ENCODE peak calls at places on chromosomes 5 and 9, in nine cellular contexts. L is fibroblast of lung; Q is breast epithelium; J is brain microvascular endothelial cell; I is ascending aorta; Z is stomach; A is CD4-positive, alpha-beta T cell; Y is heart right ventricle; R is HCT116. M is an unnamed sample.

GRCh38 chr9:99103054-99103453 is 1.9 kb upstream of the TGFBR1 start:
- DNase-seq in R (no peak), Y (no peak), Z (no peak), A (no peak), I (no peak), L (no peak), J (no peak), Q (no peak), M (no peak)

GRCh38 chr9:121771851-121772599 is 120.6 kb downstream of the DAB2IP start:
- DNase-seq in Y (no peak), R (no peak), L (no peak), Z (no peak), Q (no peak), J (no peak), A (no peak), I (peak; percentile 13), M (no peak)

GRCh38 chr5:154159343-154159742 is 31.2 kb upstream of the GALNT10 start:
- DNase-seq in Y (no peak), R (no peak), I (no peak), L (peak; percentile 8), Z (no peak), J (peak; percentile 19), Q (no peak), A (no peak), M (no peak)

GRCh38 chr5:7218146-7218545 is 177.8 kb upstream of the ADCY2 start:
- DNase-seq in R (no peak), I (no peak), A (no peak), L (no peak), Y (no peak), Q (no peak), J (no peak), Z (no peak), M (no peak)

GRCh38 chr5:35430381-35431162 is 187.1 kb upstream of the SPEF2 start:
- DNase-seq in L (no peak), J (no peak), A (no peak), Q (no peak), Z (no peak), R (no peak), Y (no peak), I (no peak), M (peak; percentile 13)

GRCh38 chr5:116482394-116482793 is 92.2 kb downstream of the SEMA6A start:
- DNase-seq in A (no peak), J (peak; percentile 53), L (peak; percentile 56), Y (no peak), Q (no peak), Z (no peak), R (no peak), I (no peak), M (no peak)

GRCh38 chr9:85610074-85610855 is 131.5 kb downstream of the AGTPBP1 start:
- DNase-seq in Y (no peak), R (peak; percentile 51), J (peak; percentile 48), I (no peak), Q (no peak), L (peak; percentile 89), Z (no peak), A (no peak), M (peak; percentile 27)

GRCh38 chr5:154543380-154543779 is 65.4 kb upstream of the HAND1 start:
- DNase-seq in R (no peak), Z (no peak), L (peak; percentile 10), J (peak; percentile 25), Q (no peak), A (no peak), I (no peak), Y (no peak), M (no peak)

GRCh38 chr9:93167838-93168237 is 16.1 kb upstream of the WNK2 start:
- DNase-seq in J (no peak), I (no peak), Q (no peak), A (no peak), R (no peak), Y (no peak), Z (no peak), L (no peak), M (no peak)

GRCh38 chr9:90129446-90129845 is 513.2 kb downstream of the DIRAS2 start:
- DNase-seq in I (no peak), Z (no peak), J (no peak), R (no peak), L (no peak), Q (no peak), A (no peak), Y (no peak), M (no peak)

GRCh38 chr5:172765766-172766286 is 5.2 kb downstream of the DUSP1 start:
- DNase-seq in R (no peak), L (peak; percentile 91), Q (no peak), A (no peak), J (peak; percentile 95), Z (no peak), I (no peak), Y (no peak), M (peak; percentile 46)

GRCh38 chr9:16121593-16121992 is 568.8 kb downstream of the CCDC171 start:
- DNase-seq in I (no peak), A (no peak), J (peak; percentile 62), Y (no peak), L (no peak), R (no peak), Q (no peak), Z (no peak), M (no peak)

DNA sequence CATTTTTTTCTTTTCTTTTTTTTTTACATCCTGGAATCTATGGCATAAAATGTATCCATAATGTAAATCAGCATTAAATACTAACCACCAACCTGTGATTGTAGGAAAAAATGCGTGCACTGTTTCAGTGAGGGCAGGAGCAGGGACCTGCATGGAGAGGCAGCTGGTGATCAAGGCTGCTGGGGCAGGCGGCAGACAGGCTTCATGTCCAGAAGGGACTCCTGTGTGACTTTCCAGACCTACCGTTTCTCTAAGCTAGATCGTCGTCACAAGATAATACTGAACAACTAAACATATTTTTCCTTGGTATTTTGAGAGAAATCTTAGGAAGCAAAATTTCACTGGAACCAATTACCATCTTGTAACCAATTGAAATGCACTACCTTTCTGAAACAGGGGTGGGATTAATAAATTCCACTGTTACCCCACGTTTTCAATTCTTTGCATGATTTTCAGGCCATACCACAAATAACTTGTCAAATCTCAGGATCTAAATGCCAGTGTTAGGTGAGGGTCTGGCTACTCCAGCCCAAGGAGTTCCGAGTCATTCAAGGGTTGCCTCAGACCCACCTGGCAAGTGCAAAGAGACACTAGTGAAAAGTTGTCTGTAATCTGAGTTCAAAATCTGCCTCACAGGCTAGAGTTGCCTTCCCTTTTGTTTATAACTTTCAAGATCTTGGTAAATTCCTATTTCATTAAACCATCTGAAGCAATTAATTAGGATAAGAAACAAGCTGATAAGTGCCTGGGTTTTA is 198.2 kb downstream of the SEMA5A start:
- DNase-seq in L (no peak), J (no peak), I (no peak), R (no peak), A (no peak), Y (no peak), Q (no peak), Z (no peak), M (no peak)
- TF ChIP-seq CTCF in L (no peak), J (no peak), I (no peak), R (no peak), A (no peak), Y (no peak), Q (no peak), Z (no peak), M (no peak)

DNA sequence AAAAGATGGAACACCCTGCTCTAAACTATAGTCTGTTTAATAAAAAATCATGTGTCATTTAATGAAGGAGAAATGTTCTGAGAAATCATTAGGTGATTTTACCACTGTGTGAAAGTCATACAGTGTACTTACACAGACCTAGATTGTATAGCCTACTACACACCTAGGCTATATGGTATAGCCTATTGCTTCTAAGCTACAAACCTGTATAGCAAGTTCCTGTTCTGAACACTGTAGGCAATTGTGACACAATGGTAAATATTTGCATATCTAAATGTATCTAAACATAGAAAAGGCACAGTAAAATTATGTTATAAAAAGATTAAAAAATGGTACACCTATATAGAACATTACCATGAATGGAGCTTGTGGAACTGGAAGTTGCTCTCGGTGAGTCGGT is 40.6 kb downstream of the EFNA5 start:
- DNase-seq in J (no peak), Y (no peak), A (no peak), R (no peak), L (no peak), Z (no peak), I (no peak), Q (no peak), M (no peak)
- H3K27ac ChIP-seq in J (no peak overlapping the region), Y (no peak overlapping the region), A (no peak overlapping the region), R (no peak overlapping the region), L (no peak overlapping the region), Z (no peak overlapping the region), I (no peak overlapping the region), Q (no peak overlapping the region), M (no peak overlapping the region)

GRCh38 chr5:66757219-66757833 is 161.1 kb downstream of the MAST4 start:
- DNase-seq in Y (no peak), Q (peak; percentile 31), A (no peak), R (peak; percentile 18), I (no peak), L (peak; percentile 79), J (peak; percentile 69), Z (peak; percentile 63), M (peak; percentile 66)
- TF ChIP-seq CTCF in Y (peak; percentile 65), Q (no peak), A (peak; percentile 25), R (peak; percentile 30), I (no peak), L (peak; percentile 48), J (peak; percentile 45), Z (peak; percentile 29), M (peak; percentile 57)

DNA sequence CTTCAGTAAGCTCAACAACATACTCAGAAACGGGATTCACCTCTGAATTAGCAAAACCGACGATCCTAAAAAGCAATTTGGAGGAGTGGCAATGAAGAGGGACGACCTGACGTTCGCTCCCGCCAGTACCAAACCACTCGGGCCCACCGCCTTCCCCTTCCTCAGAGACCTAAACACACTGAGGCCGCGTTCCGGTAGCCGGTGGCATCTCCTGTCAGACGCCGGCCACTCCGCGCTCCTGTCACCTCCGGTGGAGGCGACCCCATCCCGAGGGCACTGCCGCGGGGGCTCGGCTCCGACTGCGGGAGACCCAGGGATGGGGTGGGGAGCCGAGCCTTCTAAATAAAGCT is 617 bp downstream of the PPP6C start:
- DNase-seq in Z (peak; percentile 38), J (no peak), I (no peak), R (no peak), A (peak; percentile 44), Y (no peak), Q (peak; percentile 26), L (no peak), M (no peak)
- H3K27ac ChIP-seq in Z (peak overlapping the region; percentile 90), J (peak overlapping the region; percentile 84), I (peak overlapping the region; percentile 98), R (peak overlapping the region; percentile 82), A (peak overlapping the region; percentile 95), Y (peak overlapping the region; percentile 52), Q (peak overlapping the region; percentile 97), L (peak overlapping the region; percentile 92), M (peak overlapping the region; percentile 90)

GRCh38 chr5:171323806-171324632 is 15.0 kb downstream of the TLX3 start:
- DNase-seq in L (no peak), Z (no peak), R (no peak), Y (no peak), I (no peak), Q (no peak), J (no peak), A (no peak), M (no peak)
- TF ChIP-seq CTCF in L (no peak), Z (no peak), R (no peak), Y (no peak), I (no peak), Q (no peak), J (no peak), A (no peak), M (no peak)

M was measured in body of pancreas.